ENCODE peak calls at places on chromosomes 2 and 18, in seven cellular contexts. Z is upper lobe of left lung, G is suprapubic skin, N is endothelial cell of umbilical vein, K is spleen, B is HepG2, F is K562. L is an unnamed sample.

GRCh38 chr2:151973901-151974199 is 125.0 kb downstream of the CACNB4 start:
- DNase-seq in N (peak), G (no peak), F (no peak), Z (no peak), B (peak), K (no peak), L (no peak)

GRCh38 chr2:96540136-96540535 is 3.6 kb downstream of the ARID5A start:
- DNase-seq in K (no peak), G (no peak), B (no peak), Z (no peak), F (no peak), N (no peak), L (no peak)

GRCh38 chr2:236291911-236292310 is 27.7 kb upstream of the ASB18 start:
- DNase-seq in N (no peak), G (no peak), B (no peak), Z (no peak), F (no peak), K (no peak), L (no peak)

GRCh38 chr2:212548459-212548815 is 9.8 kb upstream of the ERBB4 start:
- DNase-seq in G (no peak), B (peak), K (no peak), N (peak), F (no peak), Z (no peak), L (no peak)

GRCh38 chr2:101120124-101120996 is 30.8 kb downstream of the TBC1D8 start:
- DNase-seq in B (peak), G (peak), K (no peak), F (no peak), N (peak), Z (no peak), L (peak)

GRCh38 chr2:241853651-241854341 is 4.9 kb downstream of the PDCD1 start:
- DNase-seq in Z (peak), B (no peak), N (no peak), G (peak), F (peak), K (peak), L (peak)

GRCh38 chr2:195837987-195838386 is 181.0 kb downstream of the SLC39A10 start:
- DNase-seq in K (no peak), B (no peak), Z (no peak), G (no peak), N (no peak), F (no peak), L (no peak)

GRCh38 chr2:237282568-237283128 is 131.3 kb downstream of the COL6A3 start:
- DNase-seq in K (no peak), N (no peak), Z (no peak), B (no peak), F (no peak), G (no peak), L (no peak)

GRCh38 chr2:111659361-111660281 is 224.4 kb downstream of the ANAPC1 start:
- DNase-seq in Z (peak), G (peak), N (peak), B (peak), F (no peak), K (no peak), L (peak)

GRCh38 chr18:69257861-69258458 is 142.7 kb upstream of the DOK6 start:
- DNase-seq in Z (no peak), F (no peak), N (peak), G (no peak), B (peak), K (no peak), L (no peak)

GRCh38 chr2:170029551-170029950 is 148.4 kb upstream of the MYO3B start:
- DNase-seq in F (no peak), K (no peak), N (no peak), B (no peak), G (no peak), Z (no peak), L (no peak)

GRCh38 chr2:128053331-128053730 is 25.5 kb upstream of the SAP130 start:
- DNase-seq in K (no peak), B (no peak), G (no peak), F (no peak), Z (peak), N (no peak), L (no peak)

GRCh38 chr2:165847001-165847400 is 53.0 kb upstream of the GALNT3 start:
- DNase-seq in K (no peak), N (no peak), G (no peak), B (no peak), Z (no peak), F (no peak), L (no peak)

GRCh38 chr18:42274488-42275137 is 319.6 kb downstream of the PIK3C3 start:
- DNase-seq in G (no peak), Z (no peak), K (no peak), F (no peak), B (peak), N (no peak), L (no peak)

GRCh38 chr2:156703628-156704027 is 267.4 kb downstream of the GPD2 start:
- DNase-seq in B (no peak), N (no peak), K (no peak), Z (no peak), F (no peak), G (no peak), L (no peak)

GRCh38 chr2:144358531-144358930 is 161.4 kb downstream of the ZEB2 start:
- DNase-seq in F (no peak), B (no peak), N (no peak), G (no peak), K (no peak), Z (no peak), L (no peak)

GRCh38 chr2:42804891-42805290 is 12.5 kb upstream of the HAAO start:
- DNase-seq in G (no peak), Z (no peak), K (peak), N (no peak), F (no peak), B (no peak), L (no peak)

GRCh38 chr2:113818382-113818951 is 62.0 kb upstream of the SLC35F5 start:
- DNase-seq in K (no peak), G (peak), B (peak), Z (no peak), N (peak), F (peak), L (peak)

GRCh38 chr2:39737661-39738060 is 41.4 kb downstream of the THUMPD2 start:
- DNase-seq in F (no peak), G (no peak), Z (peak), N (no peak), B (no peak), K (no peak), L (peak)

GRCh38 chr2:1979101-1979500 is 234.8 kb upstream of the PXDN start:
- DNase-seq in K (no peak), B (no peak), Z (no peak), N (no peak), G (no peak), F (no peak), L (peak)

GRCh38 chr2:2577366-2577765 is 246.3 kb upstream of the MYT1L start:
- DNase-seq in F (no peak), B (no peak), N (no peak), G (no peak), Z (no peak), K (peak), L (no peak)

GRCh38 chr2:860259-860855 is 90.3 kb upstream of the SNTG2 start:
- DNase-seq in F (no peak), B (peak), G (no peak), Z (no peak), K (no peak), N (no peak), L (no peak)

GRCh38 chr2:202035089-202035940 is 1.7 kb downstream of the FZD7 start:
- DNase-seq in G (peak), K (peak), F (no peak), Z (peak), N (no peak), B (no peak), L (peak)

GRCh38 chr2:128512664-128513415 is 194.2 kb upstream of the HS6ST1 start:
- DNase-seq in F (no peak), N (no peak), K (peak), Z (no peak), G (peak), B (no peak), L (no peak)

GRCh38 chr2:31694444-31694843 is 113.7 kb upstream of the SRD5A2 start:
- DNase-seq in G (no peak), Z (no peak), N (no peak), F (no peak), K (no peak), B (peak), L (no peak)

GRCh38 chr18:26621161-26622026 is 73.0 kb upstream of the KCTD1 start:
- DNase-seq in K (no peak), Z (peak), G (no peak), N (peak), F (peak), B (peak), L (no peak)

GRCh38 chr2:133109772-133110171 is 439.8 kb upstream of the LYPD1 start:
- DNase-seq in Z (no peak), B (no peak), N (no peak), G (no peak), K (no peak), F (no peak), L (no peak)

GRCh38 chr18:25350561-25351201 is 1.3 kb downstream of the ZNF521 start:
- DNase-seq in N (peak), B (no peak), Z (peak), G (peak), F (no peak), K (peak), L (peak)

GRCh38 chr2:38602136-38602731 is 494 bp downstream of the HNRNPLL start:
- DNase-seq in N (peak), B (no peak), G (peak), Z (peak), F (no peak), K (peak), L (peak)

GRCh38 chr2:135985826-135986393 is 484 bp upstream of the DARS1 start:
- DNase-seq in B (no peak), G (no peak), N (no peak), F (no peak), K (no peak), Z (no peak), L (no peak)

GRCh38 chr2:109124982-109125594 is 3.9 kb upstream of the SH3RF3 start:
- DNase-seq in Z (peak), N (no peak), F (no peak), K (no peak), G (no peak), B (no peak), L (no peak)

GRCh38 chr2:223647258-223647952 is 45.2 kb upstream of the SCG2 start:
- DNase-seq in B (no peak), K (no peak), Z (no peak), N (no peak), F (no peak), G (no peak), L (no peak)

GRCh38 chr2:169366066-169366465 is 3.7 kb upstream of the LRP2 start:
- DNase-seq in K (no peak), Z (no peak), B (no peak), N (no peak), F (no peak), G (no peak), L (no peak)

GRCh38 chr18:24021505-24021904 is 7.0 kb downstream of the TTC39C start:
- DNase-seq in N (no peak), K (no peak), Z (no peak), F (no peak), G (no peak), B (no peak), L (no peak)

GRCh38 chr18:24019641-24020331 is 5.2 kb downstream of the TTC39C start:
- DNase-seq in N (no peak), K (no peak), G (no peak), B (no peak), Z (no peak), F (no peak), L (no peak)

GRCh38 chr18:24016643-24017042 is 2.1 kb downstream of the TTC39C start:
- DNase-seq in G (no peak), K (no peak), F (no peak), B (peak), N (peak), Z (no peak), L (no peak)

GRCh38 chr18:24015897-24016631 is 1.5 kb downstream of the TTC39C start:
- DNase-seq in Z (no peak), G (no peak), K (no peak), F (no peak), N (no peak), B (no peak), L (no peak)

DNA sequence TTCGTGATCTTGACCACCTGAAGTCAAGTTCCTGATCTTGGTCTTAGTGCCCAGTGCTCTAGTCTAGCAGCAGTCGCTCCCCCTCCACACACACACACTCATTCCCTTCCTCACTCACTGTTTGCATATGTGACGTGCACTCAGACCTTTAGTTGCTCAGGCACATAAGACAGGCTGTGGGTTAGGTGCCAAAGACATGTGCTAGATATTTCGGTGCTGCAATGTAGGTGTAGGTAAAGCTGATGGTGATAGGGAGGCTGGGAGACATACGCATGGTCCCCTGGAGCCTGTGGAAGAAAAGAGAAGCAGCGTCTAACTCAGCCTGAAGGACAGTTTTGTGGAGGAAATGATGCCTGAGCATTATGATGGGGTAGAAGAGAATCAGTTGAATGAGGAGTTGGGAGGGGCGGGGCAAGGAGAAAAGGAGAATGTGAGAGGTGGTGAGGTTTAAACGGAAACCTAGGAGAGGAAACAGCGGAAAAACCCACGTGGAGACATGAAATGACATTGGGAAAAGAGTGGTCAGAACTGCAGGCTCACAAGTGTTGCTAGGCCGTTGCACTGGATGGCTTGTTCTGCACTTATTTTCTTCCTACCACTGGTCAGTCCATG is 3.9 kb downstream of the TTC39C start:
- DNase-seq in Z (no peak), K (no peak), N (no peak), B (no peak), G (no peak), F (no peak), L (no peak)
- TF ChIP-seq POLR2A in Z (no peak), K (no peak), N (no peak), B (no peak), G (no peak), F (no peak), L (no peak)

GRCh38 chr2:21268197-21268870 is 144.6 kb downstream of the TDRD15 start:
- DNase-seq in N (no peak), G (no peak), B (no peak), Z (no peak), F (no peak), K (no peak), L (no peak)

GRCh38 chr2:21270658-21271057 is 146.9 kb downstream of the TDRD15 start:
- DNase-seq in K (no peak), B (no peak), G (no peak), Z (no peak), F (no peak), N (no peak), L (peak)

GRCh38 chr2:21267232-21267835 is 143.6 kb downstream of the TDRD15 start:
- DNase-seq in K (no peak), N (no peak), G (no peak), F (no peak), Z (no peak), B (no peak), L (no peak)

GRCh38 chr2:21268871-21269224 is 145.1 kb downstream of the TDRD15 start:
- DNase-seq in N (no peak), K (no peak), Z (no peak), F (no peak), G (no peak), B (no peak), L (no peak)

DNA sequence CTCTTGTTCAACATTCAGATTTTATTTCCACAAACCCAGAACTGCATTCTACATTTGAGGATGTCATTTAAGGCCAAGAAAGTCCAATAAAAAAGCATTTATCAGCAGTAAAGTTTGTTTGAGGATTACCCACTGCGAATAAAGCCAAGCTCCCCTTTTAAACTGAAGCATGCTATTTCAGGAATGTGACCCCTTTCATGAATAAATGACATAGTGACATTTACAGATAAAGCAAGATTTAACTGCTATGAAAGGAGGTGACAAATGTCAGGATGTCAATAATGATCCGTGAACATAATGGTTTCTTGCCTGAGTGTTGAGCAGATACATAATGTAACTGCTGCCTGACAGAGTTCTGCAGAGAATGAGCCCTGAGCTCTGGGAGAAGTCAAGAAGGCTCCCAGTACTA is 146.3 kb downstream of the TDRD15 start:
- DNase-seq in Z (no peak), B (no peak), N (no peak), F (no peak), K (no peak), G (no peak), L (no peak)
- H3K27ac ChIP-seq in Z (no peak), B (no peak), N (no peak), F (no peak), K (no peak), G (no peak), L (no peak)

GRCh38 chr18:6606411-6607085 is 123.0 kb upstream of the ARHGAP28 start:
- DNase-seq in K (no peak), G (no peak), N (no peak), Z (no peak), B (no peak), F (no peak), L (no peak)

GRCh38 chr18:6613581-6613980 is 115.9 kb upstream of the ARHGAP28 start:
- DNase-seq in G (no peak), F (no peak), Z (no peak), N (no peak), B (no peak), K (no peak), L (no peak)

GRCh38 chr18:6607348-6607747 is 122.2 kb upstream of the ARHGAP28 start:
- DNase-seq in G (no peak), K (no peak), B (no peak), Z (no peak), F (no peak), N (no peak), L (no peak)

GRCh38 chr18:6609882-6610281 is 119.6 kb upstream of the ARHGAP28 start:
- DNase-seq in K (no peak), G (no peak), B (no peak), N (no peak), F (no peak), Z (no peak), L (no peak)

GRCh38 chr18:6610436-6610835 is 119.1 kb upstream of the ARHGAP28 start:
- DNase-seq in B (no peak), N (no peak), F (no peak), G (no peak), Z (no peak), K (no peak), L (no peak)
- TF ChIP-seq POLR2AphosphoS5 in B (no peak), N (no peak), F (no peak), G (no peak), Z (no peak), K (no peak), L (no peak)

GRCh38 chr2:231727621-231728020 is 19.3 kb downstream of the PTMA start:
- DNase-seq in K (no peak), G (no peak), Z (no peak), N (no peak), F (no peak), B (no peak), L (peak)
- TF ChIP-seq POLR2A in K (no peak), G (no peak), Z (no peak), N (no peak), F (no peak), B (no peak), L (no peak)

DNA sequence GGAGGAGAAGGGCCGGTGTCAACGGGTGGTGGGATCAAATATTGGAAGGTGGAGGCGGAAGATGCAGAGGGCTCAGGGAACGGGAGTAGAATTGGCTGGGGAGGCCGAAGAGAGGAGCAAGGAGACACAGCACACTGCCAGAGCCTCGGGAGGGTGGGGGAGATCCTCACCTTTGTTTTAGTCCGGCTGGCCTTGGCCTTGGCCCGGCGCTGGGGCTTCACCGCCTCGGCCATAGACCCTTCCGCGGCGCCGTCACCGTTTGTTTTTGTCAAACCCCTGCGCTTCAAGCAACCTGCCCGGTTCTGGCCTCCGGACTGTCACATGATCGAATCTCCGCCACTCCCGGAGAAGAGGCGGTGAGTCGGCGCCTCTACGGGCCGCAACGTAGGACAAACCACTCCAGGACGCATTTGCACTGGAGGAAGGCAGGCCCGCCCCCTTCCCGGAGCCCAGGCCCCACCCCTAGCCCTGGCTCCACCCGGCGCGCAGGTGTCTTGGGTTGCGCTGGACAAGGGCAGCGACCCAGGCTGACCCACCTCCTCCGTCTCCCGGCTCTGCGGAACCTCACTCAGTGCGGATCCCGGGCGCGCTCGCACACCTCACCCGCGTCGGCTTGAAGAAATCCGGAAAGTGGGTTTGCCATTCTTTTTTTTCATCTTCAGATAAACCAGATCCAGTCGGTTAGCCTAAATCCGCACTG is at the start of gene EPG5:
- DNase-seq in B (peak), G (peak), F (peak), K (peak), Z (peak), N (peak), L (peak)
- H3K27ac ChIP-seq in B (peak), G (peak), F (peak), K (peak), Z (peak), N (peak), L (peak)

L was measured in sigmoid colon.